ENCODE peak calls at places on chromosomes 1 and 21, in ten cellular contexts. W is pancreas; Y is SW480; S is stimulated activated CD4-positive, alpha-beta T cell treated with anti-CD3 and anti-CD28 coated beads, Interleukin-4, amount 100 ng/mL, for 48 hours; P is HFFc6; F is heart left ventricle; R is activated naive CD4-positive, alpha-beta T cell; K is GM20000; N is SHP77 treated with DMSO at 0.1 percent for 48 hours; H is natural killer cell treated with Interleukin-12 subunit alpha and Interleukin-12 subunit beta and Interleukin-15 and Interleukin-18, amount 100 ng/mL, for 72 hours. Q is an unnamed sample.

GRCh38 chr21:45974073-45975016 is 7.2 kb upstream of the COL6A1 start:
- DNase-seq in W (no peak), Y (peak; percentile 93), S (no peak), P (peak; percentile 75), F (peak; percentile 77), R (peak; percentile 39), K (no peak), N (no peak), H (no peak), Q (no peak)

GRCh38 chr1:161198877-161199431 is at the start of gene ADAMTS4:
- DNase-seq in W (no peak), Y (no peak), S (no peak), P (peak; percentile 82), F (peak; percentile 87), R (no peak), K (no peak), N (no peak), H (peak; percentile 15), Q (no peak)

GRCh38 chr1:39086386-39087108 is 60.4 kb downstream of the NDUFS5 start:
- DNase-seq in W (no peak), Y (no peak), S (no peak), P (no peak), F (no peak), R (no peak), K (peak; percentile 5), N (no peak), H (no peak), Q (no peak)

GRCh38 chr1:150596095-150596892 is 16.9 kb upstream of the MCL1 start:
- DNase-seq in W (no peak), Y (no peak), S (no peak), P (no peak), F (no peak), R (no peak), K (no peak), N (no peak), H (no peak), Q (no peak)

GRCh38 chr1:67239738-67240137 is 67.9 kb upstream of the IL12RB2 start:
- DNase-seq in W (no peak), Y (no peak), S (no peak), P (no peak), F (no peak), R (no peak), K (no peak), N (no peak), H (no peak), Q (no peak)

GRCh38 chr21:34897828-34898227 is 151.3 kb downstream of the RUNX1 start:
- DNase-seq in W (no peak), Y (no peak), S (no peak), P (no peak), F (no peak), R (no peak), K (no peak), N (no peak), H (no peak), Q (no peak)

GRCh38 chr1:203638914-203639313 is 12.3 kb downstream of the ATP2B4 start:
- DNase-seq in W (no peak), Y (no peak), S (no peak), P (no peak), F (peak; percentile 51), R (no peak), K (no peak), N (no peak), H (no peak), Q (peak; percentile 64)

GRCh38 chr1:109229531-109230127 is 15.9 kb downstream of the SARS1 start:
- DNase-seq in W (no peak), Y (no peak), S (no peak), P (no peak), F (no peak), R (no peak), K (no peak), N (no peak), H (no peak), Q (no peak)

GRCh38 chr1:115505157-115505571 is 136.6 kb upstream of the VANGL1 start:
- DNase-seq in W (no peak), Y (no peak), S (no peak), P (peak; percentile 22), F (no peak), R (no peak), K (no peak), N (no peak), H (no peak), Q (no peak)

GRCh38 chr21:43808367-43808766 is 19.0 kb downstream of the RRP1 start:
- DNase-seq in W (no peak), Y (no peak), S (no peak), P (no peak), F (no peak), R (no peak), K (no peak), N (no peak), H (no peak), Q (no peak)

GRCh38 chr1:2406451-2407041 is 5.8 kb downstream of the PEX10 start:
- DNase-seq in W (no peak), Y (no peak), S (no peak), P (no peak), F (no peak), R (no peak), K (no peak), N (peak; percentile 16), H (no peak), Q (no peak)

GRCh38 chr1:89843279-89844121 is 22.7 kb downstream of the LRRC8D start:
- DNase-seq in W (peak; percentile 63), Y (peak; percentile 69), S (peak; percentile 67), P (peak; percentile 45), F (peak; percentile 72), R (peak; percentile 68), K (peak; percentile 92), N (peak; percentile 59), H (peak; percentile 85), Q (peak; percentile 54)

GRCh38 chr1:36396359-36396758 is 1.3 kb downstream of the LSM10 start:
- DNase-seq in W (no peak), Y (no peak), S (no peak), P (no peak), F (no peak), R (no peak), K (no peak), N (no peak), H (no peak), Q (no peak)

GRCh38 chr1:46557403-46557802 is 6.0 kb upstream of the KNCN start:
- DNase-seq in W (no peak), Y (no peak), S (no peak), P (no peak), F (no peak), R (no peak), K (no peak), N (no peak), H (no peak), Q (no peak)

GRCh38 chr1:203672354-203672753 is 45.7 kb downstream of the ATP2B4 start:
- DNase-seq in W (peak; percentile 77), Y (no peak), S (no peak), P (peak; percentile 74), F (peak; percentile 76), R (no peak), K (no peak), N (no peak), H (peak; percentile 65), Q (no peak)

GRCh38 chr1:67723620-67724019 is 38.6 kb downstream of the GADD45A start:
- DNase-seq in W (no peak), Y (peak; percentile 41), S (no peak), P (peak; percentile 58), F (no peak), R (no peak), K (no peak), N (no peak), H (no peak), Q (no peak)

GRCh38 chr1:47986741-47987140 is 10.4 kb downstream of the TRABD2B start:
- DNase-seq in W (no peak), Y (no peak), S (no peak), P (no peak), F (peak; percentile 74), R (no peak), K (no peak), N (no peak), H (no peak), Q (no peak)

GRCh38 chr21:44831227-44831626 is 13.4 kb upstream of the SUMO3 start:
- DNase-seq in W (no peak), Y (no peak), S (no peak), P (no peak), F (no peak), R (no peak), K (no peak), N (no peak), H (no peak), Q (no peak)

GRCh38 chr21:38910390-38911008 is 104.8 kb downstream of the ETS2 start:
- DNase-seq in W (no peak), Y (peak; percentile 81), S (no peak), P (no peak), F (no peak), R (no peak), K (no peak), N (no peak), H (no peak), Q (no peak)

GRCh38 chr1:167086033-167086432 is 4.1 kb downstream of the GPA33 start:
- DNase-seq in W (no peak), Y (peak; percentile 33), S (no peak), P (no peak), F (no peak), R (no peak), K (no peak), N (no peak), H (no peak), Q (no peak)